ENCODE peak calls at places on chromosome 15, in six cellular contexts. W is stomach, Z is HCT116, T is HL-60, P is sigmoid colon, Y is endothelial cell of umbilical vein. L is an unnamed sample.

GRCh38 chr15:40297356-40297755 is 10.4 kb downstream of the PLCB2 start:
- DNase-seq in W (no peak), Z (no peak), T (no peak), P (no peak), Y (no peak), L (no peak)

GRCh38 chr15:69074011-69074842 is 59.7 kb downstream of the NOX5 start:
- DNase-seq in W (peak), Z (no peak), T (peak), P (peak), Y (peak), L (no peak)

GRCh38 chr15:52308446-52309153 is 13.0 kb upstream of the MYO5C start:
- DNase-seq in W (no peak), Z (no peak), T (no peak), P (no peak), Y (peak), L (no peak)

GRCh38 chr15:77160562-77161481 is 89.9 kb upstream of the TSPAN3 start:
- DNase-seq in W (peak), Z (peak), T (peak), P (no peak), Y (peak), L (no peak)

GRCh38 chr15:83339396-83339795 is 54.9 kb upstream of the BNC1 start:
- DNase-seq in W (no peak), Z (no peak), T (no peak), P (no peak), Y (no peak), L (no peak)

GRCh38 chr15:46710561-46710960 is 1006.7 kb upstream of the SEMA6D start:
- DNase-seq in W (no peak), Z (no peak), T (no peak), P (no peak), Y (no peak), L (no peak)

GRCh38 chr15:57476533-57476975 is 100.2 kb downstream of the CGNL1 start:
- DNase-seq in W (no peak), Z (no peak), T (no peak), P (no peak), Y (peak), L (no peak)

GRCh38 chr15:93982226-93982641 is 249.1 kb upstream of the MCTP2 start:
- DNase-seq in W (no peak), Z (no peak), T (no peak), P (peak), Y (no peak), L (no peak)

GRCh38 chr15:78302579-78302978 is 3.2 kb upstream of the SKIC8 start:
- DNase-seq in W (no peak), Z (no peak), T (no peak), P (no peak), Y (no peak), L (no peak)

GRCh38 chr15:68730491-68731317 is 90.0 kb downstream of the ANP32A start:
- DNase-seq in W (peak), Z (peak), T (peak), P (peak), Y (peak), L (no peak)

GRCh38 chr15:38690737-38691332 is 126.2 kb upstream of the RASGRP1 start:
- DNase-seq in W (peak), Z (peak), T (peak), P (no peak), Y (peak), L (no peak)

GRCh38 chr15:39357478-39358268 is 223.2 kb upstream of the THBS1 start:
- DNase-seq in W (no peak), Z (no peak), T (no peak), P (no peak), Y (no peak), L (no peak)

GRCh38 chr15:48603922-48604321 is 41.6 kb downstream of the FBN1 start:
- DNase-seq in W (no peak), Z (no peak), T (no peak), P (no peak), Y (peak), L (no peak)

GRCh38 chr15:87527416-87527815 is 729.1 kb downstream of the NTRK3 start:
- DNase-seq in W (no peak), Z (no peak), T (no peak), P (no peak), Y (no peak), L (no peak)

GRCh38 chr15:34373951-34374350 is 7.0 kb upstream of the LPCAT4 start:
- DNase-seq in W (no peak), Z (no peak), T (no peak), P (no peak), Y (no peak), L (peak)

GRCh38 chr15:50355612-50355905 is 561 bp upstream of the GABPB1 start:
- DNase-seq in W (no peak), Z (no peak), T (no peak), P (no peak), Y (no peak), L (no peak)

GRCh38 chr15:50354838-50355611 is at the start of gene GABPB1:
- DNase-seq in W (peak), Z (peak), T (peak), P (peak), Y (peak), L (peak)

GRCh38 chr15:50353251-50353998 is 1.6 kb downstream of the GABPB1 start:
- DNase-seq in W (no peak), Z (no peak), T (no peak), P (no peak), Y (peak), L (no peak)

GRCh38 chr15:50355980-50356379 is 982 bp upstream of the GABPB1 start:
- DNase-seq in W (no peak), Z (no peak), T (no peak), P (no peak), Y (no peak), L (no peak)

GRCh38 chr15:50353999-50354837 is 780 bp downstream of the GABPB1 start:
- DNase-seq in W (peak), Z (peak), T (peak), P (peak), Y (peak), L (peak)
- TF ChIP-seq POLR2AphosphoS5 in W (peak), Z (no peak), T (peak), P (peak), Y (peak), L (peak)

DNA sequence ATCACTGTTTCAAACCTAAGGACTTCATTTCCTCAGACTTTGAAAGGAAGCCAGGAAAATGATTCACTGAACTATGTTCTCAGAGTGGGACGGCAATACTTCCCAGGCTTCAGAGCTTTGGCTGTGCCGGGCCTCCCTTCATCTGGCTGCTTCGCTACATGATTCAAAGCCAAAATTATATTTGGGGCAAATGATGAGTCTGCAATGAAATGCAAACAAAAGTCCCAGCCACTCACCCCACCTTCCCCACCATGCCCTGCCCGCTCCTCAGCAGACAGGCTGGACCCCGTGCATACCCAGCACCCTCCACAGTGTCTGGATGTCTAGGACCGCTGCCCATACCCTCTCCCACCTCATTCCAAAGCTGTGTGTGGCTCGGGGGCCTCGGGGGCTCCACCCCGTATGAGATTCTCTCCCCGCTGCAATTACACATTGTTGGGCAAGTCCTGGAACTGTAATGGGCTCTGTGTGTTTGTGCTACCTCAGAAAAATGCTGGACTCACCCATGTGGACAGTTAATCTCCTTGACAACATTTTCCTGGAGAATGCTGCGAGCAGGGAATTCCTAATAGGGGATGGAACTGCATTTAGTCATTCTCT is 32.2 kb downstream of the ATP10A start:
- DNase-seq in W (no peak), Z (no peak), T (no peak), P (peak), Y (no peak), L (no peak)
- H3K4me3 ChIP-seq in W (no peak), Z (no peak), T (no peak), P (peak), Y (no peak), L (peak)

GRCh38 chr15:62802612-62803011 is 239.9 kb upstream of the TPM1 start:
- DNase-seq in W (no peak), Z (no peak), T (no peak), P (no peak), Y (no peak), L (no peak)
- H3K27ac ChIP-seq in W (no peak), Z (no peak), T (no peak), P (no peak), Y (no peak), L (no peak)

GRCh38 chr15:63071288-63071909 is 28.9 kb downstream of the TPM1 start:
- DNase-seq in W (no peak), Z (no peak), T (no peak), P (no peak), Y (no peak), L (no peak)

GRCh38 chr15:63069616-63069952 is 27.0 kb downstream of the TPM1 start:
- DNase-seq in W (no peak), Z (no peak), T (no peak), P (no peak), Y (no peak), L (no peak)

GRCh38 chr15:63072809-63073277 is 30.3 kb downstream of the TPM1 start:
- DNase-seq in W (no peak), Z (no peak), T (no peak), P (no peak), Y (no peak), L (no peak)

GRCh38 chr15:63072023-63072650 is 29.6 kb downstream of the TPM1 start:
- DNase-seq in W (no peak), Z (no peak), T (no peak), P (no peak), Y (no peak), L (no peak)

GRCh38 chr15:63070681-63071129 is 28.2 kb downstream of the TPM1 start:
- DNase-seq in W (no peak), Z (no peak), T (no peak), P (no peak), Y (no peak), L (no peak)
- TF ChIP-seq POLR2AphosphoS5 in W (no peak), Z (no peak), T (no peak), P (peak), Y (no peak), L (peak)

DNA sequence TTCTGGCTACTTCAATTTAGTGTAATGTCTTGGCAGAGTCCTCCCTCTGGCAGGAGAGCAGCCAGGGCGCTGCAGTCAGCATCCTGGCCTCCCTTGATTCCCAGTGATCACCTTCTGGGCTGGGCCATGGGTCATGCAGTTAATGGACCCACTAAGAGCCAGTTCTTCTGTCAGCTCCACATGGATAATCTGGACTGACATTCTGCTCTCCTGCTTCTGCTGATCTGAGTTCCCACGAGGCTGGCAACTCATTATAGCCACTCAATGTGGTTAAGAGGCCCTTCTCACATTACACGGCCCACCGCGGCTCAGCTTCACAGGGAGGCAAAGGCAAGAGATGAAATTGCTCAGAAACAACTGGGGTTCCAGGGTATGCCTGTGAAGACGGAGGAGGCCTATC is 94.0 kb downstream of the WDR76 start:
- DNase-seq in W (no peak), Z (no peak), T (no peak), P (no peak), Y (no peak), L (no peak)
- H3K4me3 ChIP-seq in W (no peak), Z (no peak), T (no peak), P (no peak), Y (no peak), L (no peak)

DNA sequence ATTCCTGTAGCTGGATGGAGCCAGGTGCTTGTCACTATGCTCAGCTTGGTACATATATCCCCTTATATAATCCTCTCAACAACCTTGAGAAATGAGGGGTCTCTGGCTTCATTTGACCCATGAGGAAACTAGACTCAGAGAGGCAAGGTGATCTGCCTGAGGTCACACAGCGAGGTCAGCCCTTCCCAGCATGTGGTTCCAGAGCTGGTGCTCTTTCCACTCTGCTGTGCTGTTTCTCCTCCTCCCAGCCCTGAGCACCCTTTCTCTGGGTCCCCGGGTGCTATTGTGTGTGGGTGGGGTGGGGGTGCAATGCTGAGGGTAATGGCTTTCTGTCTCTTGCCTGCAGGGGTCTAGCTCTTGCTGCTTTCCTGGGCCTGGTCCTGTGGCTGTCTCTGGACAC is 19.3 kb downstream of the SLC28A1 start:
- DNase-seq in W (no peak), Z (no peak), T (no peak), P (no peak), Y (no peak), L (no peak)
- H3K27ac ChIP-seq in W (no peak), Z (no peak), T (no peak), P (peak), Y (no peak), L (no peak)

DNA sequence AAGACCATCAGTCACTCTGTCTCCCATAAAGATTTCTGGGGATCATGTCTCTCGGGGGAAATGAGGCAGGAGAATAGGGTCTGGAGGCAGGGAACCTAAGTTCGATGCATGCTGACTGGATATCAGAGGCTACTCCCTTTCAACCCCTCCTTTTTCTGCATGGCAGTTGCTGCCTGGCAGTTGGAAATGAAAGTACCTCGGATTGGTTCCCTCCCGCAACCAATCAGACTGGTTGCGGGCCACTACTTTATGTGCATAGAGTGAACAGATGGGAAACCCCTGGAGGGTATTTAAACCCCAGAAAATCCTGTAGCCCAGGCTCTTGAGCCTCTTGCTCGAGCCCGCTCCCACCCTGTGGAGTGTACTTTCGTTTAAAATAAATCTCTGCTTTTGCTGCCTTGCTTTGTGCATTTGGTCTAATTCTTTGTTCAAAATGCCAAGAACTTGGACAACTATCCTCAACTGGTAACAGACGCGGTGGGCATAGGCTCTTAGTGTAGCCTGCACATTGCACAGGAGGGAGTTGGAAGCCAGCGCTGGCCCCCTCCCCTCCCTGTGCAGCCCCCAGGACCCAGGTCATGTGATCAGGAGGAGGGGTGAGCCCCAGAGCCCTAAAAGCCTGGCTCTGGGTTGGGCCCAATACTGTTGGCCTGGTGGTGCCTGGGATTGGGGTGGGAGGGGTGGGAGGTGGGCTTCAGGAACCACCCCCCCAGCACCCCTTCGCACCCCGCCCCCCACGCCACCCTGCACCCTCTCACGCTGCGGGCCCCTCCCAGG is 26.9 kb downstream of the RHCG start:
- DNase-seq in W (no peak), Z (no peak), T (no peak), P (no peak), Y (no peak), L (no peak)
- TF ChIP-seq POLR2AphosphoS5 in W (no peak), Z (no peak), T (no peak), P (no peak), Y (no peak), L (no peak)

DNA sequence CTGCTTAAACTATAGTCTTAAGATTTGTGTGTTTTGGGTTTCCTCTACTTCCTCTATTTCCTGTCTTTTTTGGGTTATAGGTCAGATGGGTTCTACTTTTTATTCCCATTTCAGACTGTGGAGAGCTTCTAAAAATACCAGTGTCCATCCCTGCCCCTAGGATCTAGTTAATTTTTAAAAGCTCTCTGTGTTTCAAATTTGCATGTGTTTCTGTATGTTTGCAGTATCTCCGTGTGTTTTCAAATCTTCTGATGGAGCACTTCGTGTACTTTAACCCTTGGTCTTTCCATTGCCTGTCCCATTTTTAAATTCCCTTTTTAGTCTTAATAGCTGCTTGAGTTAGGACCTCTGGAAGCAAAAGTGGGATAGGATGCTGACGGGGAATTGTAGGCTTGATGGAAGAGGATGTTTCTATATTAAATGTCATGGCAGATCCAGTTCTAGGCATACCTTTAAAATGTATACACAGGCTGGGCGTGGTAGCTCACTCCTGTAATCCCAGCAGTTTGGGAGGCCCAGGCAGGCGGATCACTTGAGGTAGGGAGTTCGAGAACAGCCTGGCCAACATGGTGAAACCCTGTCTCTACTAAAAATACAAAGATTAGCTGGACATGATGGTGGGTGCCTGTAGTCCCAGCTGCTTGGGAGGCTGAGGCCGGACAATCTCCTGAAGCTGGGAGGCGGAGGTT is 8.4 kb downstream of the CHD2 start:
- DNase-seq in W (no peak), Z (no peak), T (no peak), P (no peak), Y (no peak), L (no peak)
- H3K4me3 ChIP-seq in W (peak), Z (no peak), T (no peak), P (peak), Y (no peak), L (peak)

GRCh38 chr15:59292393-59292792 is 80.3 kb downstream of the MYO1E start:
- DNase-seq in W (no peak), Z (no peak), T (no peak), P (no peak), Y (peak), L (no peak)

GRCh38 chr15:59294574-59294960 is 78.1 kb downstream of the MYO1E start:
- DNase-seq in W (no peak), Z (no peak), T (no peak), P (no peak), Y (no peak), L (no peak)

GRCh38 chr15:59290311-59291213 is 82.1 kb downstream of the MYO1E start:
- DNase-seq in W (no peak), Z (no peak), T (no peak), P (no peak), Y (no peak), L (no peak)

GRCh38 chr15:59289574-59289973 is 82.9 kb downstream of the LDHAL6B start:
- DNase-seq in W (no peak), Z (no peak), T (no peak), P (no peak), Y (no peak), L (no peak)

DNA sequence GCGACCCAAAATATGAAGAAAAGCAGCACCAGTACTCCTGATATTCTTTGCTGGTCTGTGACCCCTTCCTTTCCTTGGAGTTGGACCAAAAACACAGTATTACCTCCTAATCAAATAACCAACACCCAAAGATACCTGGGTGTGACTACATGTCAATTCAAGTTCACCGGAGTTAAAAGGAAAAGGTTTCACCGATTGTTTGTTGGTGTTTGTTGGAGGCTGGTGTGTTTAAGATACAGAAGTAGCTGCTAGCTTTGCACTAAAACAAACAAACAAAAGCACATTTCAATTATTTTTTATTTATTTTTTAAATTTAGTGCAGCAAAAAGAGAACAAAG is 81.5 kb downstream of the MYO1E start:
- DNase-seq in W (no peak), Z (no peak), T (no peak), P (no peak), Y (no peak), L (no peak)
- H3K27ac ChIP-seq in W (peak), Z (no peak), T (no peak), P (no peak), Y (no peak), L (no peak)

L was measured in esophagus muscularis mucosa.